ENCODE peak calls at places on chromosomes 5 and 9, in five cellular contexts. F is WERI-Rb-1; E is uterus; G is CD8-positive, alpha-beta memory T cell; P is endothelial cell of umbilical vein. N is an unnamed sample.

GRCh38 chr5:90968319-90968718 is 409.7 kb downstream of the ADGRV1 start:
- DNase-seq in F (no peak), E (no peak), G (no peak), P (no peak), N (no peak)

GRCh38 chr9:121259935-121260334 is 8.0 kb upstream of the GSN start:
- DNase-seq in F (no peak), E (no peak), G (no peak), P (no peak), N (no peak)

GRCh38 chr9:14710804-14711203 is 11.7 kb downstream of the CER1 start:
- DNase-seq in F (no peak), E (no peak), G (no peak), P (no peak), N (no peak)

GRCh38 chr9:73146113-73146815 is 5.4 kb upstream of the ANXA1 start:
- DNase-seq in F (no peak), E (no peak), G (no peak), P (no peak), N (no peak)

GRCh38 chr9:77770340-77770739 is 122.2 kb upstream of the GNA14 start:
- DNase-seq in F (no peak), E (no peak), G (no peak), P (no peak), N (no peak)

GRCh38 chr5:112862085-112862484 is 998 bp downstream of the SRP19 start:
- DNase-seq in F (no peak), E (no peak), G (no peak), P (peak; percentile 7), N (no peak)

GRCh38 chr9:21744874-21745273 is 57.6 kb upstream of the MTAP start:
- DNase-seq in F (no peak), E (no peak), G (no peak), P (no peak), N (no peak)

GRCh38 chr9:107174441-107174840 is 108.6 kb upstream of the RAD23B start:
- DNase-seq in F (no peak), E (no peak), G (no peak), P (no peak), N (no peak)

GRCh38 chr5:176724472-176724871 is 77.2 kb downstream of the TSPAN17 start:
- DNase-seq in F (peak; percentile 47), E (no peak), G (no peak), P (no peak), N (no peak)

GRCh38 chr5:176726746-176727527 is 79.7 kb downstream of the TSPAN17 start:
- DNase-seq in F (no peak), E (no peak), G (no peak), P (peak; percentile 27), N (peak; percentile 9)

GRCh38 chr5:176725521-176725920 is 78.2 kb downstream of the TSPAN17 start:
- DNase-seq in F (no peak), E (no peak), G (no peak), P (no peak), N (no peak)

GRCh38 chr5:176721509-176721908 is 74.2 kb downstream of the TSPAN17 start:
- DNase-seq in F (no peak), E (no peak), G (no peak), P (no peak), N (no peak)

DNA sequence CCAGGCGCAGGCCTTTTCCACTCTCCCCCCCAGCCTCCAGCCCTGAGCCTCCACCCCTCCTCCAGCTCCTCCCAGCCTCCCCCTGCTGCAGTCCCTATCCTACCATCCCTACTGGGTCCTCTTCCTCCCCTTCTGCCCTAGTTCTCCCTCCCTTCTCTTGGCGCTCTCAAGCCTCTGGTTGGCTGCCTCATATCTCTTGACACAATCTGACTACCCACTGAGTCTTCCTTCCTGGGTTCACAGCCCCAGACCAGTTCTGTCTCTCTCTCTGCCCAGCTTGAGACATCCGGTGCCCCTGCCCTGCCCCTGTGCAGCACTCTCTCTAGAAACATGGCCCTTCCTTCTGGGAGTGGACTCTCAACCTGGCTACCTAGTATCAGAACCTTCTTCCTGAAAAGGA is 76.2 kb downstream of the TSPAN17 start:
- DNase-seq in F (no peak), E (no peak), G (peak; percentile 14), P (no peak), N (no peak)
- H3K36me3 ChIP-seq in F (no peaks in the 10 kb centered on the region), E (no peaks in the 10 kb centered on the region), G (no peaks in the 10 kb centered on the region), P (no peaks in the 10 kb centered on the region), N (no peaks in the 10 kb centered on the region)

GRCh38 chr9:137802021-137802420 is 75.6 kb upstream of the CACNA1B start:
- DNase-seq in F (no peak), E (no peak), G (no peak), P (no peak), N (no peak)
- H3K27ac ChIP-seq in F (no peak overlapping the region), E (no peak overlapping the region), G (no peak overlapping the region), P (no peak overlapping the region), N (no peak overlapping the region)

GRCh38 chr5:177434942-177435738 is 8.7 kb downstream of the GRK6 start:
- DNase-seq in F (no peak), E (no peak), G (no peak), P (no peak), N (no peak)
- H3K36me3 ChIP-seq in F (peaks cover 3% of the 10 kb centered on the region), E (no peaks in the 10 kb centered on the region), G (peaks cover 74% of the 10 kb centered on the region), P (peaks cover 11% of the 10 kb centered on the region), N (peaks cover 76% of the 10 kb centered on the region)

DNA sequence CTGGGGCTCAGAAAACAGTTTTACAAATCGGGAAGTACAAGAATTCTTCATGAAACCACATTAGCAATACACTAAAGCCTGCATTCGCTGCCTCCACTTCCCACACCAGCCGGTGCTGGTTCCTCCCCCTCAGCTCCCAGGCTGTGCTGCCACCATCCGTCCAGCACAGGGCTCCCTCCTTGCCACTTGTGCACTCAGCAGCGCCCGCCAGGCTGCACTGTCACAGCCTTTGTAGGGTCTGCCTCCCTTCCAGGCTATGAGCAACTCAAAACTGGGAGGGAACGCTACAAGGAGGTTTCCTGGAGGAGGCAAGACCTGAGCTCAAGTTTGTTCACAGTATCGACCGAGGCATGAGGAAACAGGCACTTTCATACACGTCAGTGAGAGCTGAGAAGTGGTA is 7.7 kb downstream of the MAPK9 start:
- DNase-seq in F (no peak), E (no peak), G (no peak), P (no peak), N (no peak)
- H3K27ac ChIP-seq in F (no peak overlapping the region), E (no peak overlapping the region), G (no peak overlapping the region), P (no peak overlapping the region), N (no peak overlapping the region)

N was measured in CD4-positive, CD25-positive, alpha-beta regulatory T cell.